ENCODE peak calls at places on chromosomes 11 and 22, in six cellular contexts. N is K562, W is A549, I is GM12878, T is HepG2, A is upper lobe of left lung. R is an unnamed sample. For H3K4me1, the result is how much of the 10 kb centered on the place peaks cover.

GRCh38 chr11:120337896-120338840 is 2.0 kb downstream of the ARHGEF12 start:
- ATAC-seq in N (peak), W (peak), I (no peak), T (peak), A (no peak), R (no peak)

GRCh38 chr11:61472868-61473267 is 35.7 kb upstream of the LRRC10B start:
- ATAC-seq in N (no peak), W (no peak), I (no peak), T (no peak), A (peak), R (peak)

GRCh38 chr11:73126804-73127480 is 15.2 kb downstream of the FCHSD2 start:
- ATAC-seq in N (no peak), W (no peak), I (no peak), T (no peak), A (no peak), R (no peak)

GRCh38 chr22:30014244-30014643 is 66.0 kb upstream of the HORMAD2 start:
- ATAC-seq in N (peak), W (no peak), I (no peak), T (no peak), A (no peak), R (no peak)

GRCh38 chr11:117019871-117020270 is 78.4 kb downstream of the SIK3 start:
- ATAC-seq in N (peak), W (no peak), I (peak), T (no peak), A (no peak), R (no peak)

GRCh38 chr11:57732661-57733060 is 8.6 kb upstream of the SELENOH start:
- ATAC-seq in N (peak), W (no peak), I (no peak), T (no peak), A (no peak), R (no peak)

GRCh38 chr11:30422389-30422788 is 99.5 kb downstream of the ARL14EP start:
- ATAC-seq in N (no peak), W (no peak), I (no peak), T (no peak), A (no peak), R (no peak)

GRCh38 chr11:17257200-17257599 is 19.3 kb upstream of the NUCB2 start:
- ATAC-seq in N (peak), W (peak), I (no peak), T (no peak), A (no peak), R (no peak)

GRCh38 chr11:86559311-86559945 is 113.0 kb downstream of the ME3 start:
- ATAC-seq in N (no peak), W (peak), I (no peak), T (no peak), A (peak), R (peak)

GRCh38 chr11:94866231-94866827 is 98.2 kb downstream of the AMOTL1 start:
- ATAC-seq in N (no peak), W (no peak), I (no peak), T (no peak), A (no peak), R (no peak)

GRCh38 chr11:93737904-93738612 is 3.2 kb downstream of the TAF1D start:
- ATAC-seq in N (no peak), W (no peak), I (no peak), T (no peak), A (no peak), R (no peak)

GRCh38 chr11:67055812-67056211 is 835 bp upstream of the RHOD start:
- ATAC-seq in N (no peak), W (no peak), I (no peak), T (peak), A (peak), R (no peak)

GRCh38 chr11:65084598-65085375 is 765 bp downstream of the ZFPL1 start:
- ATAC-seq in N (peak), W (peak), I (peak), T (peak), A (no peak), R (no peak)

GRCh38 chr22:44142421-44143116 is 38.2 kb upstream of the PARVG start:
- ATAC-seq in N (no peak), W (no peak), I (no peak), T (no peak), A (no peak), R (no peak)

GRCh38 chr11:116787436-116787785 is 412 bp downstream of the ZPR1 start:
- ATAC-seq in N (peak), W (no peak), I (peak), T (no peak), A (peak), R (no peak)

GRCh38 chr22:24401824-24402434 is 25.5 kb upstream of the ADORA2A start:
- ATAC-seq in N (no peak), W (peak), I (peak), T (no peak), A (peak), R (peak)

GRCh38 chr22:50481440-50482106 is at the start of gene ADM2:
- ATAC-seq in N (peak), W (peak), I (peak), T (peak), A (peak), R (no peak)

GRCh38 chr11:32962016-32962415 is 53.7 kb upstream of the DEPDC7 start:
- ATAC-seq in N (no peak), W (no peak), I (no peak), T (no peak), A (no peak), R (no peak)

GRCh38 chr11:128824199-128825049 is 42.7 kb downstream of the KCNJ1 start:
- ATAC-seq in N (no peak), W (no peak), I (no peak), T (no peak), A (no peak), R (no peak)

GRCh38 chr11:33777906-33778305 is 3.6 kb upstream of the FBXO3 start:
- ATAC-seq in N (no peak), W (no peak), I (no peak), T (no peak), A (no peak), R (no peak)

GRCh38 chr11:84381666-84382065 is 1095.5 kb upstream of the CCDC90B start:
- ATAC-seq in N (no peak), W (no peak), I (no peak), T (no peak), A (no peak), R (no peak)

GRCh38 chr22:28283025-28283654 is 364.1 kb upstream of the PITPNB start:
- ATAC-seq in N (no peak), W (no peak), I (no peak), T (no peak), A (peak), R (peak)

GRCh38 chr11:64110465-64111375 is 55.2 kb downstream of the MACROD1 start:
- ATAC-seq in N (peak), W (peak), I (no peak), T (peak), A (no peak), R (no peak)

GRCh38 chr11:64237484-64237951 is 3.1 kb downstream of the VEGFB start:
- ATAC-seq in N (no peak), W (no peak), I (no peak), T (peak), A (no peak), R (no peak)

GRCh38 chr22:42437488-42438292 is 5.5 kb upstream of the NFAM1 start:
- ATAC-seq in N (peak), W (peak), I (peak), T (peak), A (peak), R (peak)
- H3K4me1 ChIP-seq in N (under half), W (under half), I (under half), T (under half), A (under half), R (under half)

DNA sequence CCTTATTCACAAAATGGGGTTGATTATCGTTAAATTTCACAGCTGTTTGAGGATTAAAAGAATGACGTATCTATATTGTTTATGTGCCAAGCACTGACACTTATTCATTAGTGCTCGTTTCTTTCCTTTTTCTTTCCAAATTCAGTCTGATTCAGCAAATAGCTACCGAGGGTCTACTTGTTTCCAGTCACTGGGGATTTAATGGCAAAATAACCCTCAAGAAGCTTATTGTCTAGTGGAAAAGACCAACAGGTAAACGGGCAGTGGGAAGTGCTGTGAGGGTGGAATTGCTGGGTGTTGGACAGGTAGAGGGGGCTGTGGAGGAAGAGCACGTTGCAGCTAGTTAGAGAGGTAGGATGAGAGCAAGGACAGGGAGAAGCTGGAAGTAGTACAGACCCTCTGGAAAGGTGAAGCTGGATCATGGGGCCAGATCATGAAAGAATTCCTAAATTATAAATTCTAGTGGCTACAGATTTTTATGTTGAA is 48.3 kb upstream of the BIRC3 start:
- ATAC-seq in N (no peak), W (peak), I (no peak), T (peak), A (no peak), R (no peak)
- H3K4me3 ChIP-seq in N (no peak), W (peak), I (peak), T (peak), A (peak), R (peak)

DNA sequence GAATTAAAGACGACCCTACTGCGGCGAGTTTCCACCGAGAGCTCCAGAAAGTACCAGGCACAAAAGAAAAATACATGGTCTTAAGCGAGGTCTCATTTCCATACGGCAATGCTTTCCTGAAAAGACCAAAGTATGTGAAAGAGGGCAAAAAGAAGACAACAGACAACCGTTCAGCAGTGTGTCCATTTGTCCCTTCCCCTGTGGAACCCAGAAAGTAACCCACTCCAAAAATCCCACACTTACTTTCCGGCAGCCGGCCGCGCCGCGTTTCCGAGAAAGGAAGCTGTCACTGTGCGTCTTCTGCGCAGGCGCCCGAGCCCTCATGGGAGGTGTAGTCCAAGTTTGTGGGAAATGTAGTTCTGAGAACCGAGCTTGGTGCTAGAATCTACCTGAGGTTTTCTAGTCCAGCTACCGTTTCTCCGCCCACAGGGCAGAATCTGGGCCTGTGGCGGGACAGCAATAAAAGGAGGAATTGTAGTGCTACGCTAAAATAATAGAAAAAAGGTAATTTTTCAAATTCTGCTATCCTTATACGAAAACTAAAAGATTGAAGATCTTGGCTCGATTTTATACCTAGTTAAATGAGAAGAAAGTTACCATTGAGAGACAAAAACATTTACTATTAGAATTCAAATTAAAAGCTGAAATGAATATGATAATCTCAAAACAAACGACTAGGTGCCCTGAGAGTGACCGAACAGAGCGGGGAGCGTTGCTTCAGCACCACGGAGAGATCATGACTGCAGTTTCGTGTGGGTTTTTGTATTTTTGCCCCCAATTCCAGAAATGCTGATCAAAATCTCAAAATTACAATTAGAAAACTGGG is at the start of gene PUS3:
- ATAC-seq in N (peak), W (peak), I (peak), T (peak), A (peak), R (peak)
- TF ChIP-seq EP300 in N (no peak), W (no peak), I (no peak), T (no peak), A (no peak), R (no peak)

GRCh38 chr11:3009481-3009880 is 17.4 kb upstream of the NAP1L4 start:
- ATAC-seq in N (no peak), W (no peak), I (peak), T (no peak), A (no peak), R (no peak)

GRCh38 chr11:3008746-3009336 is 16.7 kb upstream of the NAP1L4 start:
- ATAC-seq in N (no peak), W (no peak), I (no peak), T (no peak), A (no peak), R (no peak)

GRCh38 chr11:3010004-3010403 is 17.9 kb upstream of the NAP1L4 start:
- ATAC-seq in N (no peak), W (no peak), I (peak), T (no peak), A (no peak), R (no peak)

GRCh38 chr11:3011891-3012885 is 20.1 kb upstream of the NAP1L4 start:
- ATAC-seq in N (no peak), W (no peak), I (no peak), T (no peak), A (no peak), R (no peak)

GRCh38 chr11:3010521-3011275 is 18.6 kb upstream of the NAP1L4 start:
- ATAC-seq in N (no peak), W (no peak), I (no peak), T (no peak), A (no peak), R (peak)
- H3K4me1 ChIP-seq in N (under half), W (under half), I (under half), T (under half), A (under half), R (under half)

GRCh38 chr22:17172172-17172833 is 13.2 kb upstream of the HDHD5 start:
- ATAC-seq in N (no peak), W (no peak), I (no peak), T (no peak), A (no peak), R (no peak)

GRCh38 chr22:17171016-17171312 is 11.9 kb upstream of the HDHD5 start:
- ATAC-seq in N (no peak), W (no peak), I (no peak), T (no peak), A (no peak), R (no peak)

GRCh38 chr22:17167486-17167885 is 8.4 kb upstream of the HDHD5 start:
- ATAC-seq in N (no peak), W (no peak), I (no peak), T (no peak), A (no peak), R (no peak)

GRCh38 chr22:17176715-17177114 is 17.6 kb upstream of the HDHD5 start:
- ATAC-seq in N (no peak), W (no peak), I (no peak), T (no peak), A (no peak), R (no peak)

DNA sequence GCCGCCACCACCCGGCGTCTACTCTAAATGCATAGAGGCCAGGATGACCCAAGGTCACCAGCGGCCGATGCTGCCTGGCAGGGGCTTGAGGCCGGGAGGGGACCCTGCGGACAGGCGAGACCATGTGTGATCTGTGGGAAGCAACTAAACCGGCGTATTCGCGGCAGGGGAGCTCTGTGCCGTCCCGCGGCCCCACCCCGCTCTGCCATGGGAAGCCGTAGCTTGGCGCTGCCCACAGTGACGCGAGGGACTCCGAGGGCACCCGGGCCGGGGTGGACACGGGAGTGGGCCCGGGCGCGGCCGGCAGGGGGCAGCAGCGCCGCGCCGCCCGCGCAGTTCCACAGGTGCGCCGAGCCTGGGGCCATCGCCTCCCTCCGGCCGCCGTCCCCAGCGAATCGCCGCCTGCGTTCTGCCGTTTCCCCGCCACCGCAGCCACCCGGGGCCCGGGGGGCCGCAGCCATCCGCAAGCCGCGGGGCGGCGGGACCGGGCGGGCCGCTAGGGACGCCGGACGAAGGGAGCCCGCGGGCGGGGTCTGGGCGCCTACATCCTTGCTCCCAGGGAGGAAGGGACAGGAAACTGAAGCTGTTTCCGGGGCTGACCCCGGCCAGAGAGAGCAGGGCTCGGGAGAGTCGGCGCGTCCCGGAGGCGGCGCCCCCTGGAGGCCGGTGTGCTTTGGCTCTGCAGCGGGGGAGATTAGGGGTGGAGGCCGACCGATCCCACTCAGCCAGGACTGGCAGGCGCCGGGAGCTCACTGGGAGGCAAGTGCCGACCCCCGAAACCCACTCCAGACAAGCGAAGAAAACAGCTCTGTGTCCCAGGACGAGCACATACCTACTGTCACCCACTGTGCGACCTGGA is 12.5 kb upstream of the HDHD5 start:
- ATAC-seq in N (peak), W (peak), I (peak), T (peak), A (peak), R (peak)
- H3K4me3 ChIP-seq in N (peak), W (peak), I (peak), T (peak), A (peak), R (peak)

GRCh38 chr11:130145328-130145812 is 14.2 kb upstream of the ST14 start:
- ATAC-seq in N (no peak), W (no peak), I (no peak), T (peak), A (no peak), R (no peak)

GRCh38 chr11:130144129-130144528 is 15.5 kb upstream of the ST14 start:
- ATAC-seq in N (no peak), W (no peak), I (no peak), T (peak), A (no peak), R (no peak)

GRCh38 chr11:130144721-130145327 is 14.8 kb upstream of the ST14 start:
- ATAC-seq in N (peak), W (no peak), I (no peak), T (peak), A (no peak), R (no peak)

GRCh38 chr11:130146797-130147196 is 12.8 kb upstream of the ST14 start:
- ATAC-seq in N (peak), W (peak), I (peak), T (no peak), A (peak), R (peak)

DNA sequence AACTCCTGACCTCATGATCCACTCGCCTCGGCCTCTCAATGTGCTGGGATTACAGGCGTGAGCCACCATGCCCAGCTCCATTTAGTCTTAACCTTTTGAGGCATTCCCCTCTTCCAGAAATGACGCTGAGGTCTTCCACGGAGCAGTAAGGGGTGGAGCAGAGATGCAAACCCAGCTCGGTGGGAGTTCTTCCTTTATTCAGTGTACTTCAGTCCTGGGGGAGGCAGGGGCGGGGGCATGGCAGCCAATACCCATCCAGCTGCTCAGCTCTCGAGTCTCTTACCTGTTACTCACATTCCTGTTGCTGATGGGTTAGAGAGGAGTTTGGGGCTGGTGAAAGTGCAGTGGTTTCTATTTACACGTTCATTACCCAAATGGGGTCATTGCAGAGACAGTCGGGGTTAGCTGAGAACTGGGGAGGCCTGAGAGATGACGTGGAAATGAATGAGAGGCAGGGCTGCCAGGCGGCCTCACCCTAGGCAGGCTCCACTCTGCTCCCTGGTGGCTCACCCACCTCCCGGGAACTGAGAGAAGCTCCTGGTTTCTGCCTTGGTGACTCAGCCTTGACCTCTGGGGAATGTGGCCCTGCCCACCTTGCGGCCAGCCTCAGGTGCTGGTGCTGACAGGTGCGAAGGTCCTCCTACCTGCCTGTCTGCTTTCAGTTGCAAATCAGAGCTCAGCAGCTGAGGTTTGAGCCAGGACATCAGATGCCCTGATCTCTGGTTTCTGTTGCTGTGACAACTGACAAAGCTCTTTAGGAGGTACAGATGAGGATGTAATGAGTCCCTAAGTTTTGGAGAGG is 13.4 kb upstream of the ST14 start:
- ATAC-seq in N (peak), W (peak), I (peak), T (peak), A (peak), R (peak)
- TF ChIP-seq EP300 in N (no peak), W (no peak), I (no peak), T (no peak), A (no peak), R (no peak)

GRCh38 chr22:40368016-40368415 is 2.4 kb upstream of the SGSM3 start:
- ATAC-seq in N (no peak), W (no peak), I (no peak), T (no peak), A (no peak), R (no peak)

GRCh38 chr22:40367342-40367741 is 3.1 kb upstream of the SGSM3 start:
- ATAC-seq in N (no peak), W (no peak), I (no peak), T (no peak), A (no peak), R (no peak)

GRCh38 chr22:40364431-40364830 is 6.0 kb upstream of the SGSM3 start:
- ATAC-seq in N (no peak), W (no peak), I (no peak), T (no peak), A (no peak), R (no peak)

GRCh38 chr22:40361100-40361499 is 9.3 kb upstream of the SGSM3 start:
- ATAC-seq in N (no peak), W (no peak), I (no peak), T (no peak), A (no peak), R (no peak)

GRCh38 chr22:40363059-40363458 is 7.3 kb upstream of the SGSM3 start:
- ATAC-seq in N (no peak), W (no peak), I (no peak), T (no peak), A (no peak), R (no peak)
- H3K4me1 ChIP-seq in N (under half), W (under half), I (under half), T (under half), A (under half), R (under half)

R was measured in gastroesophageal sphincter.